ENCODE peak calls at places on chromosomes 12 and 14, in ten cellular contexts. Y, N, G, J, B, M, W, Z, A and I are unnamed samples.
A peak's percentile ranks its signal among the peaks of the same experiment; 100 is the strongest.

GRCh38 chr12:30822385-30823139 is 67.8 kb upstream of the CAPRIN2 start:
- DNase-seq in N (no peak), J (peak; percentile 25), B (peak; percentile 74), Z (peak; percentile 91), Y (no peak), W (peak; percentile 33), G (no peak), M (no peak), A (no peak), I (peak; percentile 84)

GRCh38 chr12:110590806-110591326 is 7.7 kb upstream of the PPTC7 start:
- DNase-seq in W (no peak), Y (peak; percentile 30), M (no peak), G (no peak), N (no peak), B (no peak), Z (no peak), J (no peak), A (no peak), I (no peak)

GRCh38 chr12:1362143-1362542 is 232.2 kb downstream of the FBXL14 start:
- DNase-seq in N (no peak), J (no peak), W (no peak), G (no peak), M (no peak), B (no peak), Z (no peak), Y (no peak), A (no peak), I (no peak)

GRCh38 chr12:76623929-76624328 is 64.4 kb upstream of the OSBPL8 start:
- DNase-seq in Z (no peak), Y (peak; percentile 61), G (peak; percentile 5), B (no peak), A (no peak), J (no peak), W (no peak), N (no peak), M (no peak), I (no peak)

GRCh38 chr12:13839937-13840336 is 141.5 kb downstream of the GRIN2B start:
- DNase-seq in W (no peak), G (no peak), J (no peak), Z (no peak), A (no peak), M (no peak), N (no peak), Y (no peak), B (no peak), I (no peak)

GRCh38 chr14:61562321-61563161 is 132.8 kb upstream of the HIF1A start:
- DNase-seq in N (no peak), W (peak; percentile 20), Z (no peak), G (peak; percentile 100), J (peak; percentile 46), Y (peak; percentile 91), A (no peak), B (no peak), M (no peak), I (no peak)

GRCh38 chr12:28574746-28575592 is 384.7 kb downstream of the CCDC91 start:
- DNase-seq in Z (no peak), B (no peak), G (no peak), A (no peak), W (no peak), J (no peak), Y (no peak), M (no peak), N (no peak), I (no peak)

GRCh38 chr14:77707355-77707723 is 484 bp downstream of the ALKBH1 start:
- DNase-seq in G (no peak), Y (peak; percentile 38), B (no peak), M (no peak), J (no peak), A (no peak), Z (no peak), N (peak; percentile 13), W (no peak), I (no peak)

GRCh38 chr12:50825372-50825838 is 17.3 kb upstream of the TMPRSS12 start:
- DNase-seq in W (no peak), B (no peak), Y (peak; percentile 56), A (no peak), M (no peak), G (peak; percentile 28), J (no peak), N (peak; percentile 41), Z (no peak), I (no peak)

GRCh38 chr12:94242871-94243270 is 94.5 kb downstream of the PLXNC1 start:
- DNase-seq in J (no peak), G (no peak), A (no peak), Z (peak; percentile 55), N (no peak), M (no peak), B (no peak), W (no peak), Y (no peak), I (peak; percentile 39)

GRCh38 chr14:69996197-69996596 is 117.0 kb downstream of the SMOC1 start:
- DNase-seq in W (no peak), Y (peak; percentile 33), J (no peak), N (no peak), G (peak; percentile 45), M (no peak), A (no peak), Z (no peak), B (no peak), I (no peak)

GRCh38 chr12:28027328-28027727 is 54.8 kb upstream of the PTHLH start:
- DNase-seq in G (no peak), J (no peak), W (no peak), M (no peak), B (no peak), N (no peak), A (no peak), Y (no peak), Z (no peak), I (no peak)

GRCh38 chr14:104293231-104293841 is 154.9 kb downstream of the KIF26A start:
- DNase-seq in N (no peak), Y (no peak), G (no peak), J (peak; percentile 8), B (peak; percentile 28), M (no peak), Z (peak; percentile 38), A (no peak), W (no peak), I (peak; percentile 18)

GRCh38 chr12:81683881-81684280 is 75.3 kb downstream of the PPFIA2 start:
- DNase-seq in J (no peak), W (no peak), Y (peak; percentile 60), M (no peak), A (no peak), N (no peak), Z (no peak), G (no peak), B (no peak), I (no peak)

GRCh38 chr12:112900298-112901145 is 6.2 kb upstream of the OAS1 start:
- DNase-seq in G (no peak), Y (peak; percentile 59), Z (no peak), J (peak; percentile 29), W (no peak), B (no peak), A (peak; percentile 16), N (peak; percentile 30), M (peak; percentile 17), I (no peak)

GRCh38 chr12:34392741-34393085 is 370.4 kb downstream of the ALG10 start:
- DNase-seq in Z (peak; percentile 32), N (no peak), J (peak; percentile 8), G (no peak), Y (no peak), M (no peak), W (peak; percentile 20), B (no peak), A (no peak), I (peak; percentile 42)

GRCh38 chr12:93707836-93708235 is 30.7 kb downstream of the CRADD start:
- DNase-seq in B (no peak), Z (no peak), G (no peak), M (no peak), Y (peak; percentile 21), W (no peak), J (no peak), A (no peak), N (no peak), I (no peak)

GRCh38 chr12:89353823-89354629 is 1.7 kb upstream of the DUSP6 start:
- DNase-seq in W (peak; percentile 46), Y (peak; percentile 72), A (peak; percentile 43), J (peak; percentile 69), G (no peak), M (peak; percentile 21), Z (peak; percentile 93), N (no peak), B (peak; percentile 50), I (peak; percentile 91)

GRCh38 chr12:75087656-75088055 is 122.0 kb downstream of the KCNC2 start:
- DNase-seq in Y (peak; percentile 21), B (no peak), W (no peak), G (no peak), M (no peak), Z (no peak), A (no peak), J (no peak), N (no peak), I (no peak)

GRCh38 chr14:72894323-72894622 is 372 bp upstream of the DPF3 start:
- DNase-seq in B (no peak), J (no peak), Z (no peak), Y (no peak), A (no peak), W (no peak), G (no peak), N (no peak), M (no peak), I (no peak)

GRCh38 chr14:32366256-32366655 is 37.2 kb downstream of the AKAP6 start:
- DNase-seq in N (no peak), B (peak; percentile 62), A (no peak), G (no peak), J (no peak), Z (no peak), Y (no peak), M (no peak), W (no peak), I (no peak)

GRCh38 chr12:107570721-107571120 is 114.9 kb upstream of the PWP1 start:
- DNase-seq in Z (no peak), J (no peak), Y (no peak), M (no peak), W (no peak), N (no peak), B (no peak), A (no peak), G (no peak), I (no peak)

GRCh38 chr12:104627975-104628322 is 171.2 kb downstream of the CHST11 start:
- DNase-seq in Z (no peak), N (no peak), M (no peak), J (no peak), A (no peak), B (no peak), W (no peak), G (no peak), Y (no peak), I (no peak)

GRCh38 chr14:63459738-63460137 is 83.4 kb downstream of the PPP2R5E start:
- DNase-seq in B (no peak), N (no peak), M (no peak), W (no peak), J (no peak), Y (no peak), G (no peak), Z (no peak), A (no peak), I (no peak)

GRCh38 chr14:91872517-91873470 is 5.5 kb upstream of the TC2N start:
- DNase-seq in B (no peak), W (peak; percentile 62), Z (peak; percentile 85), J (no peak), G (peak; percentile 43), M (no peak), N (no peak), Y (no peak), A (peak; percentile 31), I (no peak)

GRCh38 chr12:101111441-101111840 is 98.6 kb downstream of the SLC5A8 start:
- DNase-seq in G (no peak), A (no peak), Z (no peak), N (no peak), M (no peak), W (no peak), B (no peak), Y (no peak), J (no peak), I (no peak)

GRCh38 chr12:93333828-93334227 is 43.9 kb upstream of the NUDT4 start:
- DNase-seq in Z (no peak), G (no peak), B (no peak), J (no peak), Y (no peak), N (no peak), W (no peak), M (no peak), A (no peak), I (no peak)

GRCh38 chr14:38868415-38869290 is 234.4 kb downstream of the SEC23A start:
- DNase-seq in Y (no peak), A (no peak), N (no peak), G (no peak), B (no peak), M (no peak), W (no peak), Z (no peak), J (no peak), I (no peak)